ENCODE peak calls at places on chromosomes 13 and 19, in six cellular contexts. W is T-cell; U is uterus; G is activated naive CD4-positive, alpha-beta T cell; X is HepG2; R is AG08395. M is an unnamed sample.

GRCh38 chr13:31885994-31886393 is 145.6 kb upstream of the FRY start:
- DNase-seq in X (no peak), G (no peak), W (no peak), U (no peak), R (no peak), M (no peak)

GRCh38 chr19:35266904-35267817 is 1.6 kb upstream of the USF2 start:
- DNase-seq in U (peak), G (peak), X (no peak), W (peak), R (peak), M (peak)

GRCh38 chr19:47315125-47315821 is 5.6 kb downstream of the C5AR1 start:
- DNase-seq in X (peak), U (peak), G (no peak), W (no peak), R (peak), M (peak)

GRCh38 chr13:77896536-77896935 is 22.1 kb downstream of the EDNRB start:
- DNase-seq in R (no peak), G (no peak), X (no peak), U (peak), W (no peak), M (peak)

GRCh38 chr19:47633516-47633915 is 24.6 kb downstream of the BICRA start:
- DNase-seq in U (no peak), G (no peak), X (peak), R (no peak), W (no peak), M (no peak)

GRCh38 chr13:108427355-108427754 is 157.8 kb downstream of the TNFSF13B start:
- DNase-seq in X (no peak), G (no peak), W (no peak), R (no peak), U (no peak), M (no peak)

GRCh38 chr19:54959840-54960239 is 6.3 kb upstream of the NLRP2 start:
- DNase-seq in U (no peak), R (no peak), G (no peak), X (no peak), W (no peak), M (no peak)

GRCh38 chr13:46553886-46554855 is 1.2 kb downstream of the LRCH1 start:
- DNase-seq in G (peak), W (peak), X (peak), R (peak), U (peak), M (peak)

GRCh38 chr13:113495494-113496251 is 5.2 kb upstream of the DCUN1D2 start:
- DNase-seq in X (no peak), W (no peak), G (no peak), U (no peak), R (no peak), M (no peak)

GRCh38 chr13:99033814-99034213 is 56.0 kb upstream of the DOCK9 start:
- DNase-seq in U (no peak), G (no peak), W (no peak), X (peak), R (peak), M (no peak)

M was measured in adrenal gland.